ENCODE peak calls at places on chromosome 4, in ten cellular contexts. D is upper lobe of right lung; T is foreskin fibroblast; O is NT2/D1; Y is body of pancreas; P is fibroblast of lung; V is CD8-positive, alpha-beta T cell; E is CD8-positive, alpha-beta memory T cell; Q is GM12865; C is effector memory CD4-positive, alpha-beta T cell. G is an unnamed sample.

GRCh38 chr4:4383085-4383484 is 3.8 kb upstream of the NSG1 start:
- DNase-seq in E (no peak), O (no peak), D (no peak), V (no peak), Y (no peak), T (no peak), P (no peak), C (no peak), Q (no peak), G (peak; percentile 41)

GRCh38 chr4:23036503-23036902 is 343.8 kb downstream of the GBA3 start:
- DNase-seq in O (no peak), T (no peak), Y (no peak), P (no peak), E (no peak), C (no peak), Q (no peak), D (no peak), V (no peak), G (no peak)

GRCh38 chr4:2449051-2449450 is 19.9 kb upstream of the RNF4 start:
- DNase-seq in T (no peak), O (no peak), V (no peak), Y (no peak), C (no peak), Q (no peak), E (no peak), D (peak; percentile 59), P (no peak), G (peak; percentile 41)

GRCh38 chr4:185283723-185284122 is 74.3 kb downstream of the SNX25 start:
- DNase-seq in Q (no peak), T (no peak), Y (no peak), P (peak; percentile 58), V (no peak), O (no peak), D (no peak), C (no peak), E (no peak), G (no peak)

GRCh38 chr4:147863111-147863747 is 131.3 kb downstream of the ARHGAP10 start:
- DNase-seq in Q (peak; percentile 29), T (no peak), O (no peak), Y (no peak), D (no peak), C (no peak), V (no peak), P (no peak), E (no peak), G (no peak)

GRCh38 chr4:68445111-68445510 is 2.2 kb upstream of the TMPRSS11E start:
- DNase-seq in T (no peak), V (no peak), P (peak; percentile 55), C (no peak), E (no peak), Y (no peak), D (no peak), Q (no peak), O (no peak), G (no peak)

GRCh38 chr4:11765849-11766453 is 337.3 kb upstream of the HS3ST1 start:
- DNase-seq in Q (peak; percentile 52), P (peak; percentile 32), T (peak; percentile 11), D (no peak), C (no peak), Y (peak; percentile 8), O (peak; percentile 50), V (no peak), E (no peak), G (no peak)

GRCh38 chr4:156764145-156764544 is 207.5 kb downstream of the PDGFC start:
- DNase-seq in O (no peak), E (no peak), C (no peak), D (no peak), V (no peak), Y (no peak), T (no peak), Q (no peak), P (peak; percentile 93), G (no peak)

GRCh38 chr4:125994430-125994829 is 679.7 kb downstream of the FAT4 start:
- DNase-seq in D (no peak), C (no peak), T (no peak), P (no peak), O (no peak), Q (no peak), V (no peak), Y (no peak), E (no peak), G (no peak)

GRCh38 chr4:14749910-14750309 is 252.4 kb upstream of the CPEB2 start:
- DNase-seq in T (no peak), V (no peak), O (no peak), Y (peak; percentile 53), C (no peak), Q (peak; percentile 70), P (peak; percentile 5), E (no peak), D (peak; percentile 60), G (no peak)

GRCh38 chr4:101346312-101346561 is 1.1 kb downstream of the PPP3CA start:
- DNase-seq in C (peak; percentile 36), Y (no peak), E (peak; percentile 46), D (no peak), V (no peak), P (no peak), O (no peak), T (no peak), Q (no peak), G (no peak)

GRCh38 chr4:128688025-128688721 is 121.3 kb upstream of the JADE1 start:
- DNase-seq in P (no peak), Q (no peak), C (no peak), E (no peak), D (no peak), T (no peak), Y (no peak), V (no peak), O (no peak), G (no peak)

GRCh38 chr4:62490635-62491034 is 1290.5 kb downstream of the ADGRL3 start:
- DNase-seq in O (no peak), Q (no peak), D (no peak), C (no peak), P (no peak), Y (no peak), V (no peak), T (no peak), E (no peak), G (no peak)

GRCh38 chr4:21879187-21879586 is 69.4 kb downstream of the KCNIP4 start:
- DNase-seq in P (peak; percentile 55), E (no peak), C (no peak), T (peak; percentile 51), Q (peak; percentile 4), Y (no peak), V (no peak), D (no peak), O (peak; percentile 16), G (no peak)

GRCh38 chr4:98485816-98486355 is 172.5 kb downstream of the TSPAN5 start:
- DNase-seq in T (no peak), Q (no peak), V (no peak), O (no peak), C (no peak), P (no peak), E (no peak), D (no peak), Y (no peak), G (no peak)

GRCh38 chr4:10456270-10457254 is 664 bp downstream of the ZNF518B start:
- DNase-seq in E (peak; percentile 43), C (peak; percentile 37), P (peak; percentile 70), O (peak; percentile 36), Q (peak; percentile 80), D (peak; percentile 77), V (peak; percentile 42), T (peak; percentile 55), Y (peak; percentile 37), G (peak; percentile 84)

GRCh38 chr4:88865051-88865450 is 167.4 kb upstream of the NAP1L5 start:
- DNase-seq in E (no peak), C (no peak), Y (no peak), P (no peak), O (no peak), T (no peak), V (no peak), D (no peak), Q (no peak), G (no peak)

GRCh38 chr4:182142146-182143085 is 100.8 kb upstream of the TENM3 start:
- DNase-seq in T (peak; percentile 8), Y (peak; percentile 5), P (peak; percentile 81), C (no peak), E (no peak), D (no peak), V (no peak), O (no peak), Q (no peak), G (peak; percentile 82)
- H3K4me3 ChIP-seq in T (peak overlapping the region; percentile 76), Y (no peak overlapping the region), P (peak overlapping the region; percentile 67), C (no peak overlapping the region), E (no peak overlapping the region), D (peak overlapping the region; percentile 53), V (no peak overlapping the region), O (peak overlapping the region; percentile 69), Q (no peak overlapping the region), G (peak overlapping the region; percentile 48)

GRCh38 chr4:70613182-70613892 is 15.2 kb upstream of the ENAM start:
- DNase-seq in E (no peak), Y (no peak), P (no peak), T (no peak), O (no peak), V (no peak), C (no peak), D (no peak), Q (no peak), G (no peak)
- H3K4me3 ChIP-seq in E (no peak overlapping the region), Y (no peak overlapping the region), P (peak overlapping the region; percentile 38), T (peak overlapping the region; percentile 24), O (no peak overlapping the region), V (no peak overlapping the region), C (no peak overlapping the region), D (peak overlapping the region; percentile 24), Q (no peak overlapping the region), G (peak overlapping the region; percentile 68)

GRCh38 chr4:95546866-95547707 is 1.7 kb downstream of the UNC5C start:
- DNase-seq in P (peak; percentile 31), Y (no peak), V (no peak), T (no peak), Q (no peak), O (no peak), D (no peak), C (no peak), E (no peak), G (peak; percentile 35)
- H3K4me3 ChIP-seq in P (peak overlapping the region; percentile 65), Y (no peak overlapping the region), V (no peak overlapping the region), T (no peak overlapping the region), Q (no peak overlapping the region), O (peak overlapping the region; percentile 61), D (peak overlapping the region; percentile 56), C (no peak overlapping the region), E (no peak overlapping the region), G (peak overlapping the region; percentile 82)

GRCh38 chr4:57631147-57631546 is 521.0 kb upstream of the IGFBP7 start:
- DNase-seq in V (no peak), C (no peak), Y (no peak), E (no peak), Q (no peak), T (no peak), O (no peak), P (no peak), D (no peak), G (no peak)
- H3K4me3 ChIP-seq in V (no peak overlapping the region), C (no peak overlapping the region), Y (no peak overlapping the region), E (no peak overlapping the region), Q (no peak overlapping the region), T (no peak overlapping the region), O (no peak overlapping the region), P (no peak overlapping the region), D (no peak overlapping the region), G (no peak overlapping the region)